ENCODE peak calls at places on chromosomes 12 and 14, in eight cellular contexts. J is activated T-cell treated with anti-CD3 and anti-CD28 coated beads, Interleukin-2, amount 50 U/mL, for 24 hours; S is NCI-H748 treated with DMSO at 0.1 percent for 48 hours; H is H4; Z is germinal center; I is stimulated activated CD4-positive, alpha-beta T cell treated with anti-CD3 and anti-CD28 coated beads, Interleukin-12 subunit alpha, Interleukin-12 subunit beta, amount 100 ng/mL, for 4 hours; D is NCI-H2029; E is T-helper 1 cell. U is an unnamed sample.

GRCh38 chr12:105552056-105552455 is 221.6 kb downstream of the C12orf75 start:
- DNase-seq in J (no peak), D (no peak), S (no peak), I (no peak), E (no peak), H (no peak), Z (no peak), U (no peak)

GRCh38 chr14:29262979-29263378 is 496.4 kb downstream of the FOXG1 start:
- DNase-seq in S (no peak), E (no peak), Z (no peak), I (no peak), H (no peak), D (no peak), J (no peak), U (no peak)

GRCh38 chr12:38399711-38400205 is 83.2 kb downstream of the ALG10B start:
- DNase-seq in H (no peak), S (no peak), I (no peak), D (no peak), J (no peak), E (no peak), Z (no peak), U (no peak)

GRCh38 chr14:102848830-102849521 is 71.7 kb downstream of the TRAF3 start:
- DNase-seq in H (no peak), Z (no peak), D (no peak), I (no peak), J (no peak), S (no peak), E (no peak), U (no peak)

GRCh38 chr12:103728323-103728722 is 112.7 kb downstream of the NT5DC3 start:
- DNase-seq in S (no peak), H (peak), D (no peak), J (no peak), E (no peak), Z (no peak), I (no peak), U (no peak)

GRCh38 chr14:75224561-75224960 is 48.1 kb upstream of the TMED10 start:
- DNase-seq in Z (no peak), J (no peak), I (no peak), D (no peak), H (no peak), E (no peak), S (no peak), U (no peak)

GRCh38 chr14:77458249-77458950 is 507 bp downstream of the AHSA1 start:
- DNase-seq in H (no peak), I (peak), Z (peak), E (peak), S (peak), J (peak), D (no peak), U (peak)

GRCh38 chr12:27780612-27781408 is 774 bp upstream of the MANSC4 start:
- DNase-seq in J (no peak), D (peak), I (no peak), H (peak), Z (peak), S (no peak), E (peak), U (no peak)

GRCh38 chr14:102233081-102233480 is 71.9 kb downstream of the MOK start:
- DNase-seq in D (no peak), H (no peak), Z (no peak), E (no peak), I (no peak), J (no peak), S (no peak), U (no peak)

GRCh38 chr12:25495336-25496097 is 57.6 kb downstream of the LMNTD1 start:
- DNase-seq in I (no peak), H (peak), D (no peak), S (no peak), Z (no peak), E (no peak), J (no peak), U (no peak)

GRCh38 chr12:44245932-44246331 is 410.1 kb downstream of the TMEM117 start:
- DNase-seq in Z (no peak), H (no peak), J (no peak), E (no peak), S (no peak), D (no peak), I (no peak), U (no peak)

GRCh38 chr12:46300906-46301305 is 32.1 kb upstream of the SLC38A1 start:
- DNase-seq in H (no peak), I (no peak), J (no peak), Z (no peak), S (no peak), E (no peak), D (no peak), U (no peak)

GRCh38 chr12:30753761-30754382 is 879 bp downstream of the CAPRIN2 start:
- DNase-seq in D (no peak), I (no peak), H (peak), S (peak), J (no peak), E (no peak), Z (no peak), U (no peak)

GRCh38 chr12:19026035-19026434 is 103.5 kb upstream of the PLEKHA5 start:
- DNase-seq in I (no peak), J (no peak), S (no peak), E (no peak), D (no peak), H (no peak), Z (no peak), U (no peak)

GRCh38 chr12:47753021-47754001 is 5.4 kb downstream of the RAPGEF3 start:
- DNase-seq in H (peak), S (no peak), Z (no peak), J (no peak), D (peak), I (no peak), E (no peak), U (no peak)

GRCh38 chr14:70735043-70735442 is 74.3 kb downstream of the MAP3K9 start:
- DNase-seq in D (no peak), H (peak), S (no peak), I (no peak), E (no peak), Z (no peak), J (no peak), U (no peak)

U was measured in CD8-positive, alpha-beta memory T cell.